ENCODE peak calls at places on chromosomes 16 and 17, in four cellular contexts. M is GM12891, N is GM12878, T is HepG2. W is an unnamed sample.

GRCh38 chr17:65182233-65182632 is 45.1 kb downstream of the RGS9 start:
- DNase-seq in T (no peak), M (no peak), N (peak; percentile 78), W (peak; percentile 33)

GRCh38 chr16:10036951-10037350 is 145.3 kb downstream of the GRIN2A start:
- DNase-seq in M (no peak), T (no peak), N (no peak), W (no peak)

GRCh38 chr17:40168262-40168832 is 8.9 kb upstream of the RAPGEFL1 start:
- DNase-seq in T (peak; percentile 77), N (peak; percentile 15), M (no peak), W (no peak)

GRCh38 chr17:38918129-38918913 is 7.1 kb upstream of the LASP1NB start:
- DNase-seq in N (no peak), T (no peak), M (no peak), W (no peak)

GRCh38 chr17:35731239-35731931 is at the start of gene RASL10B:
- DNase-seq in T (peak; percentile 41), N (no peak), M (peak; percentile 70), W (no peak)

GRCh38 chr17:83006515-83007455 is 72.6 kb upstream of the METRNL start:
- DNase-seq in T (no peak), N (no peak), M (peak; percentile 9), W (no peak)

GRCh38 chr17:66313995-66314659 is 11.7 kb downstream of the PRKCA start:
- DNase-seq in T (no peak), N (no peak), M (no peak), W (no peak)

GRCh38 chr17:46774108-46774737 is 44.3 kb downstream of the WNT3 start:
- DNase-seq in M (no peak), T (no peak), N (no peak), W (no peak)

GRCh38 chr17:39235555-39236221 is 9.9 kb upstream of the STAC2 start:
- DNase-seq in T (peak; percentile 60), N (peak; percentile 24), M (peak; percentile 71), W (peak; percentile 60)

GRCh38 chr16:54936979-54937672 is 6.5 kb downstream of the IRX5 start:
- DNase-seq in T (no peak), M (no peak), N (no peak), W (no peak)

GRCh38 chr17:82609655-82610054 is 38.6 kb downstream of the WDR45B start:
- DNase-seq in M (no peak), N (no peak), T (no peak), W (no peak)

GRCh38 chr16:55832425-55832787 is 490 bp downstream of the CES1 start:
- DNase-seq in T (peak; percentile 10), M (no peak), N (no peak), W (no peak)

GRCh38 chr16:87784812-87785211 is 19.0 kb upstream of the KLHDC4 start:
- DNase-seq in M (no peak), T (peak; percentile 63), N (no peak), W (no peak)

GRCh38 chr16:7953360-7953759 is 620.7 kb downstream of the RBFOX1 start:
- DNase-seq in N (no peak), M (no peak), T (no peak), W (no peak)

GRCh38 chr16:63614421-63614820 is 1507.4 kb downstream of the CDH11 start:
- DNase-seq in M (no peak), N (no peak), T (no peak), W (no peak)

GRCh38 chr17:77076046-77076882 is 64.5 kb upstream of the SEC14L1 start:
- DNase-seq in T (no peak), N (no peak), M (no peak), W (no peak)

GRCh38 chr17:4658478-4659305 is 17.2 kb upstream of the ALOX15 start:
- DNase-seq in M (no peak), N (no peak), T (no peak), W (no peak)

GRCh38 chr16:55543470-55543869 is 23.0 kb upstream of the CAPNS2 start:
- DNase-seq in M (no peak), N (no peak), T (peak; percentile 35), W (no peak)

GRCh38 chr16:56605475-56605874 is 2.9 kb upstream of the MT2A start:
- DNase-seq in T (no peak), M (no peak), N (no peak), W (no peak)

GRCh38 chr16:9139965-9140364 is 48.5 kb downstream of the HAPSTR1 start:
- DNase-seq in M (no peak), N (no peak), T (peak; percentile 64), W (no peak)

GRCh38 chr16:78892925-78893324 is 707.6 kb downstream of the MAF start:
- DNase-seq in M (no peak), N (no peak), T (no peak), W (no peak)

GRCh38 chr17:58539703-58540102 is 25.3 kb upstream of the MTMR4 start:
- DNase-seq in T (no peak), M (no peak), N (no peak), W (no peak)

GRCh38 chr16:89906141-89907025 is 12.3 kb upstream of the MC1R start:
- DNase-seq in M (no peak), T (no peak), N (no peak), W (no peak)

GRCh38 chr16:6602401-6602800 is 730.2 kb upstream of the RBFOX1 start:
- DNase-seq in T (no peak), M (no peak), N (no peak), W (no peak)

GRCh38 chr16:84117482-84117843 is 721 bp upstream of the MBTPS1 start:
- DNase-seq in M (peak; percentile 43), N (no peak), T (no peak), W (no peak)

GRCh38 chr17:37019117-37019744 is 70.5 kb downstream of the AATF start:
- DNase-seq in M (no peak), T (no peak), N (no peak), W (no peak)

GRCh38 chr17:64148017-64148631 is 18.2 kb upstream of the ERN1 start:
- DNase-seq in T (peak; percentile 36), N (no peak), M (no peak), W (no peak)

GRCh38 chr17:45123930-45124796 is 8.2 kb downstream of the PLCD3 start:
- DNase-seq in M (no peak), T (peak; percentile 86), N (no peak), W (no peak)

GRCh38 chr17:76903631-76904030 is 35.4 kb downstream of the MGAT5B start:
- DNase-seq in M (no peak), T (no peak), N (no peak), W (no peak)

GRCh38 chr17:4199818-4200402 is 56.9 kb downstream of the CYB5D2 start:
- DNase-seq in M (no peak), N (no peak), T (peak; percentile 36), W (no peak)

GRCh38 chr17:77312061-77312684 is 171.4 kb downstream of the SEC14L1 start:
- DNase-seq in M (no peak), N (no peak), T (no peak), W (no peak)

DNA sequence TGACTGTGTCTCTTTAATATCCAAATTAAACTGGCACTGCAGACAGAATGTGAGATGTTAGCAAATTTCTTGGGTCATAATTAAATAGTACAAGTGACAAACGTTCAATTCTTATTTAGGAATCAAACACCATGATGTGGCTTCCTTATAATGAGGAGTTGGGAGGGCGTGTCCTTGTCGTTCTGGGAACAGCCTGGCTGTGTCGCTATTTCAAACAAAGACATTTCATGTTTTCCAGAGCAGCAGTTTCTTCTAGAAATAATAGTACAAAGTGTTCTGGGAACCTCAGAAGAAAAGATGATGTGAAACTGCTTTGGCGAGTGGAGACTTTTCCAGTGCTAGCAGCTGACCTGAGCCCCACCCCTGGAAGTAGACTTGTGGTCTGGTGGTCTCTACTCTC is 301.7 kb upstream of the N4BP1 start:
- DNase-seq in T (no peak), N (no peak), M (no peak), W (no peak)
- TF ChIP-seq TAF1 in T (no peak), N (no peak), M (no peak), W (no peak)

GRCh38 chr16:49857423-49858181 is 1.7 kb upstream of the ZNF423 start:
- DNase-seq in M (peak; percentile 79), N (no peak), T (peak; percentile 32), W (peak; percentile 69)

GRCh38 chr16:49858200-49859129 is 2.6 kb upstream of the ZNF423 start:
- DNase-seq in T (no peak), M (no peak), N (no peak), W (no peak)

GRCh38 chr16:49861299-49861698 is 5.4 kb upstream of the ZNF423 start:
- DNase-seq in N (no peak), T (no peak), M (no peak), W (no peak)

GRCh38 chr16:49860593-49860992 is 4.7 kb upstream of the ZNF423 start:
- DNase-seq in N (no peak), M (no peak), T (no peak), W (no peak)

DNA sequence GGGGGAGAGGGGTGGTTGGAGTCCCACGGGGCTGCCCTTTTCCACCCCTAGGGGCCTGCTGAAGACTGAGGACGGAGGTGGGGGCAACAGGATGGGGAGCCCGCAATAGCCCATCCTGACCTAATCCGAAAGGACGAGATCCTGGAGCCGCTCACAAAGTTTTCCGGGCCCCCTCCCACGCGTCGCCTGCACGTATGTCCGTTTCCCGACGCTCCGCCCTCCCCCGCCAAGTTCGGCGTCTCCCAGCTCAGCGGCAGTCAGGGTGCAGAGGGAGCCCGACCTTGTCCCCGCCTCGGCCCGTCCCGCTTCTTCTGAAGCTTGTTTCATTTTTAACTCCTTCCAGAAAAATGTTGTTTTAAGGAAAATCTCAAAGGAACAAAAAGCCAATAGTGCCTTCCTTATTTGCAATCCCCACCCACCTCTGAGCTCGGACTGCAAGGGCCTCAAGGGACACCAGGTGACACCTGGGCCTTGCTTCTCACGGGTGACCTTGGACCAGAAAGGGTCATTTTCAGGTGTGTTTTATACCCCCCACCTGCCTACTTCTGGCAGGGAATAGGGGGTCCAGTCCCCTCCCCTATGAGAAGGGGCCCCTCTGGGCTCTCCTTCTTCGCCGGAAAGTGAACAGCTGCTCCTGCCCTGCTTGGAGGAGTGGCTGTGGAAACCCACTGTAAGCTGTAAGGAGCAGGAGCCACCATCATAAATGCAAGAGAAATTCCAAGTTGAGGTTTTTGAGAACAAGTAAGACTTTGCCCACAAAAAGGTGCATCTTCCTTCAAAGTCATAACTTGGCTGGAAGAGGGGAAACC is 3.4 kb upstream of the ZNF423 start:
- DNase-seq in M (no peak), N (no peak), T (no peak), W (no peak)
- TF ChIP-seq POLR2A in M (no peak), N (no peak), T (no peak), W (no peak)

DNA sequence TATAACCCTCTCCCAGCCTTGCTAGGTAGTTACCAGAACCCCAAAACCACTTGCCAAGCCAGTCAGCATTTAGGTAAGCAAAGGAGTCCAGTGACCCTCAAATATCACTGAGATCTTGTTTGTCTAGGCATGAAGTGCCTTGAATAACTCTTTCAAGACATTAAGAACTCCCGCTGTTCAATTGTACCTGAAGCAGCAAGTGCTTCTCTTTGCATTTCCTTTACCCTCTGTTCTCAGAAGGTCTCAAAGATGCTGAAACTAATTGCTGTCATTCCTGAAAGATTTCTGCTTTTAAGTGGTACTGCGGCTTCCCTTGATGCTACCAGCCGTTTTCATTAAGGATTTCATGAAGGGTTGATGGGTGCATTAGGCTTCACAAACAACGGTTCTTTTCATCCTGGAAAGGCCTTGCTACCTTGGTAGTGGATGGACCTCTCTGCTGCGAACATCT is 142.7 kb downstream of the PITPNC1 start:
- DNase-seq in T (no peak), M (no peak), N (no peak), W (no peak)
- TF ChIP-seq TAF1 in T (no peak), M (no peak), N (no peak), W (no peak)

DNA sequence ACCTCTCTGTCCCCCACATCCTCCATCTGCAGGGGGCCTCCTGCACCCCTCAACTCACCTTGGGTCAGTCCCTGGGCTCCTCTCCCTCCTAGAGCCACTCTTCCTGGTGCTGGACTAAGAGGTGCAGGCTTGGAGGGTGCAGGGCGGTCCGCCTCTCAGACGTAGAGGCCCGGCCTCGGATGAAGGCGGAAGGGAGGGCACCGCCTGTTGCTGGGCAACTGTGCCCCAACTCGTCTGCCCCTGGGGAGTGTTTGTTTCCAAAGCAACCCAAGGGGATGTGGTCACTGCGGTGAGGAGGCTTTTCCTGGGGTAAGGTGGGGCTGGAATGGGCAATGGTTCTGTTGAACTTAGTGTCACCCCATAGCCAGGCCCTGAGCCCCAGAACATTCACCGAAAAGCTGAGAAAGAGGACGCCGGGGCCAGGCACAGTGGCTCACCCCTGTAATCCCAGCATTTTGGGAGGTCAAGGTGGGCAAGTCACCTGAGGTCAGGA is at the start of gene C16orf54:
- DNase-seq in N (peak; percentile 89), M (peak; percentile 60), T (no peak), W (peak; percentile 61)
- TF ChIP-seq POLR2A in N (peak; percentile 71), M (no peak), T (no peak), W (no peak)

W was measured in GM12892.